ENCODE peak calls at places on chromosomes 11 and 22, in five cellular contexts. K, G, Z, C and I are unnamed samples. For H3K9me3, the result is how much of the 10 kb centered on the place peaks cover.

GRCh38 chr22:46502776-46503175 is 34.6 kb downstream of the CELSR1 start:
- DNase-seq in K (no peak), G (no peak), Z (no peak), C (no peak), I (no peak)

GRCh38 chr11:76524919-76525318 is 80.1 kb downstream of the EMSY start:
- DNase-seq in K (no peak), G (peak), Z (no peak), C (no peak), I (no peak)

GRCh38 chr11:66883021-66883968 is 26.4 kb downstream of the LRFN4 start:
- DNase-seq in K (peak), G (peak), Z (no peak), C (peak), I (peak)

GRCh38 chr11:76670475-76671235 is at the start of gene LRRC32:
- DNase-seq in K (peak), G (no peak), Z (no peak), C (peak), I (no peak)

GRCh38 chr11:28842716-28843115 is 734.5 kb downstream of the METTL15 start:
- DNase-seq in K (no peak), G (peak), Z (no peak), C (no peak), I (peak)

GRCh38 chr11:65954771-65955170 is 6.8 kb upstream of the SART1 start:
- DNase-seq in K (no peak), G (no peak), Z (no peak), C (no peak), I (no peak)

GRCh38 chr11:18865951-18866350 is 73.3 kb downstream of the MRGPRX1 start:
- DNase-seq in K (peak), G (no peak), Z (peak), C (peak), I (no peak)

GRCh38 chr11:112780351-112781043 is 180.7 kb upstream of the NCAM1 start:
- DNase-seq in K (no peak), G (peak), Z (no peak), C (no peak), I (no peak)

GRCh38 chr11:58616594-58616993 is 5.9 kb upstream of the CNTF start:
- DNase-seq in K (no peak), G (peak), Z (no peak), C (no peak), I (peak)

GRCh38 chr11:35688023-35688422 is 25.4 kb downstream of the TRIM44 start:
- DNase-seq in K (no peak), G (peak), Z (no peak), C (no peak), I (peak)

DNA sequence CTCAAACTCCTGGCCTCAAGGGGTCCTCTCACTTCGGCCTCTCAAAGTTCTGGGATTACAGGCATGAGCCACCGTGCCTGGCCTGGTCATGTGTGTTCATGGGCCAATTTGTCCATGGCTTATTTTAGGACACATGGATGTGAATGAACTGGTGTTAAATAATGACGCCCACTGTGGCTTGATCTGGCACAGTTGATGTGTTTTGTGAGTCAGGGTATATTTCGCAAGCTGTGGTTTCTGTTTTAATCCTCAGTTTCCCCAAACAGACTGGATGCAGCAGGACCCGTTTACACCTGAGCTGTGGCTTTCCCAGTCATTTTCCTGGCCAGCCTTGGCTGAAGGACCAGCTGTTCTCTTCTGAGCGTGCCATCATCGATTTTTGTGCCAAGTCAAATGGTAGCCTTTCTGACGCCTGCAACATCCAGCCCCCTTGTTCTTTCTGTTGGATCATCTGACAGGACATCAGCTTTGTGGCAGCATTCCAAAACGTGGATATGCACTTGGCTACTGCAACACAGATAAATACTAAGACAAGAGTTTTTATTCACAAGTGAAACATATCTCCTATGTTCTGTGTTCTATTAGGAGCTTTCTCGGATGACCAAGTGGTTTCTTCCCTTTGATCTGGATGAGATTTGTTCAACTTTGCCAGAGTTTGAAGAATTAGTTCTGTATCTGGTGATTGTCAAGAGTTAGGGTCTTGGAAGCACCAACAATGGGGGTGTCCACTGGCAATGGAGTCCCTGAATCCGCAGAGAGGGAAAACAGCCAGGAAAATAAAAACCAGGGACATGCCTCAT is 40.0 kb upstream of the SEPTIN5 start:
- DNase-seq in K (no peak), G (no peak), Z (no peak), C (no peak), I (no peak)
- H3K9me3 ChIP-seq in K (under half), G (under half), Z (under half), C (under half), I (under half)

GRCh38 chr11:106461839-106462545 is 384.5 kb downstream of the AASDHPPT start:
- DNase-seq in K (no peak), G (no peak), Z (no peak), C (no peak), I (no peak)
- H2BK15ac ChIP-seq in K (no peak), G (no peak), Z (no peak), C (no peak), I (no peak)

DNA sequence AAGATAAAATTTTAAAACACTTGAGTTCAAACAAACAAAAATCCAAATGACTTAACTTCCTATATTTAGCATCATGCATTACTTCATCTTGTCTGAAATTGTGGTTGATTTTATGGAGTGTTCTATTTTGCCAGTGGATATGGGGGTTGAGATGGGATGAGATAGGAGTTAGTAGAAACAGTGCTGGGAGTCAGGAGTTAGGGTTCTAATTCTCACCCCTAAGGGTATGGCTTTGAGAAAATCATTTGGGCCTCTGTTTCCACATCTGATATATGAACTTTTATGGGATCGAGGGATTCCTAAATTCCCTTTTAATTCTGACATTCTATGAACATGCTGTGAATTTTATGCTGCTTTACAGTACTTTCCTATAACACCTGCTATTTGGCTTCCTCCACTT is 5.3 kb upstream of the CALCA start:
- DNase-seq in K (no peak), G (no peak), Z (no peak), C (no peak), I (no peak)
- H3K9me3 ChIP-seq in K (under half), G (under half), Z (under half), C (under half), I (under half)

GRCh38 chr11:46246514-46246913 is 30.9 kb upstream of the CREB3L1 start:
- DNase-seq in K (no peak), G (peak), Z (no peak), C (no peak), I (peak)
- H2BK15ac ChIP-seq in K (no peak), G (peak), Z (no peak), C (no peak), I (no peak)

DNA sequence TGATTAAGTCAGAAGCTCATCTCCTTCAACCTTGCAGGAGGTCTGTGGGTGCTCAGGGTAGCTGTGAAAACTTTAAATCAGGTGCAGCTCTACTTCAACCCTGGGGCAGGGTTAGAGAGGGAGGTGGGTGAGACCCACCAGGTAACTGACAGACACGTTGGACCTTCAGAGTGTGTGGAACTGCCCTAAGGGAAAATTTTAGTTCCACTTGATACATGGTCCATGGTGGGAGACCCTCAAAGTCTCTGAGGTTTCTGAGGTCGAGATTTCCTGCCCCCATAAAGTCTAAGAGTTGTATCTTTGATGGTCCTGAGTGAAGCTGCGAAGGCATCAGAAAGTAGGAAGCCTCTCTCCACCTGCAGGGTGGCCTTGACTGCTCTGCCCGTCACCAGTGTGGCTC is 23.9 kb upstream of the NNMT start:
- DNase-seq in K (no peak), G (no peak), Z (no peak), C (no peak), I (no peak)
- H3K9me3 ChIP-seq in K (under half), G (under half), Z (under half), C (under half), I (under half)

GRCh38 chr11:79466411-79466810 is 25.6 kb upstream of the TENM4 start:
- DNase-seq in K (no peak), G (peak), Z (no peak), C (no peak), I (peak)

GRCh38 chr11:79458712-79459111 is 17.9 kb upstream of the TENM4 start:
- DNase-seq in K (no peak), G (no peak), Z (no peak), C (no peak), I (no peak)

GRCh38 chr11:79456501-79456900 is 15.7 kb upstream of the TENM4 start:
- DNase-seq in K (no peak), G (no peak), Z (no peak), C (no peak), I (no peak)

GRCh38 chr11:79465160-79465559 is 24.3 kb upstream of the TENM4 start:
- DNase-seq in K (no peak), G (no peak), Z (no peak), C (no peak), I (no peak)

DNA sequence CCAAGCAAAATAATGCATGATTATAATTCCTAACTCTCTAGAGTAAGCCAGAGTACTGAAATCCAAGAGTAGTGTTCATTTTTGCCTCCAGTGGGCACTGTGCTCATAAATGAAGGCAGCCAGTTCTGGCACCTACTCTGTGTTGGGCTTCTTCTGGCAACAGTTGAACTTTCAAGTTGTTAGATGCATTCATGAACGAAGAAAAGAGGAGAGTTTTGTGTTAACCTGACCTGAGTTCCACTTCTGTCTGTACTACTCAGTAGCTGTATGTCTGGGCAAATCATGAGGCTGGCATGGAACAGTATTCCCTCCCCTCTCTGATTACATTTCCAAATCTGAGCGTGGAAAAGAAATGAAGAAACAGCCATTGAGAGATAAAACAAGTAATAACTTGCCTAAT is 20.3 kb upstream of the TENM4 start:
- DNase-seq in K (no peak), G (peak), Z (no peak), C (peak), I (peak)
- H2BK15ac ChIP-seq in K (no peak), G (no peak), Z (no peak), C (no peak), I (no peak)